ENCODE peak calls at places on chromosomes 2 and 18, in five cellular contexts. W is heart right ventricle, G is psoas muscle, E is HCT116, V is heart left ventricle. O is an unnamed sample.
A peak's percentile ranks its signal among the peaks of the same experiment; 100 is the strongest.

GRCh38 chr18:32454667-32455066 is 16.0 kb downstream of the GAREM1 start:
- DNase-seq in V (no peak), W (no peak), E (no peak), G (no peak), O (no peak)

GRCh38 chr18:37674570-37674969 is 109.0 kb upstream of the CELF4 start:
- DNase-seq in E (peak; percentile 46), W (no peak), G (no peak), V (no peak), O (no peak)

GRCh38 chr2:39673018-39673417 is 7.3 kb downstream of the TMEM178A start:
- DNase-seq in V (no peak), G (no peak), W (no peak), E (no peak), O (no peak)

GRCh38 chr2:52974127-52974526 is 793.5 kb upstream of the CHAC2 start:
- DNase-seq in W (no peak), G (no peak), V (no peak), E (no peak), O (no peak)

GRCh38 chr2:3535467-3535793 is 16.1 kb upstream of the ADI1 start:
- DNase-seq in V (no peak), W (no peak), E (no peak), G (no peak), O (no peak)

GRCh38 chr2:1511455-1511854 is 98.2 kb downstream of the TPO start:
- DNase-seq in E (no peak), W (no peak), G (no peak), V (no peak), O (peak; percentile 8)

GRCh38 chr2:20370191-20370590 is 19.5 kb upstream of the PUM2 start:
- DNase-seq in E (no peak), G (no peak), V (no peak), W (no peak), O (peak; percentile 73)

GRCh38 chr2:10378189-10378588 is 69.9 kb downstream of the ODC1 start:
- DNase-seq in V (no peak), E (no peak), G (no peak), W (no peak), O (no peak)

GRCh38 chr2:121976912-121977311 is 221.5 kb downstream of the TSN start:
- DNase-seq in W (no peak), E (no peak), G (no peak), V (no peak), O (no peak)

GRCh38 chr18:53457068-53457467 is 767.4 kb downstream of the MBD2 start:
- DNase-seq in G (no peak), V (no peak), W (no peak), E (no peak), O (no peak)

GRCh38 chr2:149858916-149859634 is 271.5 kb upstream of the MMADHC start:
- DNase-seq in G (no peak), E (no peak), W (no peak), V (no peak), O (no peak)

GRCh38 chr2:36266536-36267121 is 88.9 kb upstream of the CRIM1 start:
- DNase-seq in G (no peak), V (no peak), E (no peak), W (no peak), O (no peak)

GRCh38 chr2:196256585-196256984 is 85.2 kb upstream of the STK17B start:
- DNase-seq in W (no peak), E (no peak), G (no peak), V (no peak), O (no peak)

GRCh38 chr2:30428827-30429461 is 18.1 kb upstream of the LCLAT1 start:
- DNase-seq in W (no peak), E (no peak), G (no peak), V (no peak), O (no peak)

GRCh38 chr2:54665436-54665856 is 58.0 kb upstream of the EML6 start:
- DNase-seq in V (no peak), G (no peak), W (no peak), E (peak; percentile 32), O (peak; percentile 47)
- H3K27ac ChIP-seq in V (peak overlapping the region; percentile 82), G (peak overlapping the region; percentile 73), W (peak overlapping the region; percentile 58), E (no peak overlapping the region), O (peak overlapping the region; percentile 81)

GRCh38 chr2:17533546-17533945 is 7.0 kb upstream of the VSNL1 start:
- DNase-seq in W (no peak), G (no peak), E (no peak), V (no peak), O (no peak)

GRCh38 chr2:17529771-17530170 is 10.7 kb upstream of the VSNL1 start:
- DNase-seq in G (no peak), V (no peak), E (no peak), W (no peak), O (no peak)
- H3K27ac ChIP-seq in G (no peak overlapping the region), V (no peak overlapping the region), E (no peak overlapping the region), W (no peak overlapping the region), O (no peak overlapping the region)

GRCh38 chr2:101842471-101842870 is 145.0 kb downstream of the MAP4K4 start:
- DNase-seq in G (no peak), V (no peak), W (no peak), E (no peak), O (no peak)
- H3K27ac ChIP-seq in G (no peak overlapping the region), V (no peak overlapping the region), W (no peak overlapping the region), E (no peak overlapping the region), O (no peak overlapping the region)

GRCh38 chr18:79947881-79948610 is 3.4 kb downstream of the SLC66A2 start:
- DNase-seq in W (no peak), E (no peak), G (no peak), V (no peak), O (peak; percentile 91)
- H3K27ac ChIP-seq in W (no peak overlapping the region), E (no peak overlapping the region), G (peak overlapping the region; percentile 71), V (no peak overlapping the region), O (peak overlapping the region; percentile 91)

DNA sequence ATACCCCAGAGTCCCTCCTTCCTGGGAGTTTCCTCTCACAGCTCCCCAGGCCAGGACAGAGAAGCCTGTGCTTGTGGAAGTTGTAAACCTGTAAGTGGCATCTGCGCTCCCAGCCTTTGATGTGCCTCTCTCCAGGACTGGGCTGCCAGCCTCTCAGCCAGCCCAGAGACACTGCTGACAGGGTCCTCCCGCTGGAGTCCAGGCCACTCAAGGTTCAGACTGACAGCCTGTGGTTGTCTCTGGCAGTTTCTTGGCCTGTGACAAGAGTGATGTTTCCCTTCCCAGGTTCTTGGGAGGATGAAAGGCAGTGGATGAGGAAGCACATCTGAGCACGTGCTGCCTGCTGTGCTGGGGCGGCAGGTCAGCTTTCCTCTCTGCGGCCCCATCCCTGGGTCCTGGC is 3.0 kb downstream of the SLC35F6 start:
- DNase-seq in G (no peak), V (no peak), W (no peak), E (no peak), O (no peak)
- H3K27ac ChIP-seq in G (peak overlapping the region; percentile 71), V (peak overlapping the region; percentile 18), W (no peak overlapping the region), E (peak overlapping the region; percentile 79), O (peak overlapping the region; percentile 97)

GRCh38 chr2:234963785-234964615 is 12.2 kb downstream of the SH3BP4 start:
- DNase-seq in G (peak; percentile 54), W (no peak), V (no peak), E (peak; percentile 38), O (no peak)
- H3K27ac ChIP-seq in G (no peak overlapping the region), W (no peak overlapping the region), V (no peak overlapping the region), E (peak overlapping the region; percentile 46), O (no peak overlapping the region)

O was measured in thyroid gland.